ENCODE peak calls at places on chromosomes 12 and 14, in eight cellular contexts. Y, A, W, N, U, O, V and R are unnamed samples.

GRCh38 chr12:67650127-67650495 is 1.6 kb downstream of the DYRK2 start:
- DNase-seq in Y (peak; percentile 39), A (no peak), W (no peak), N (no peak), U (no peak), O (peak; percentile 18), V (no peak), R (peak; percentile 35)

GRCh38 chr12:121003650-121004049 is 12.6 kb downstream of the C12orf43 start:
- DNase-seq in Y (peak; percentile 62), A (no peak), W (no peak), N (no peak), U (no peak), O (no peak), V (no peak), R (no peak)

GRCh38 chr12:79567164-79567563 is 123.6 kb downstream of the PAWR start:
- DNase-seq in Y (no peak), A (no peak), W (no peak), N (no peak), U (no peak), O (no peak), V (no peak), R (no peak)

GRCh38 chr14:75429562-75429961 is 1.7 kb downstream of the JDP2 start:
- DNase-seq in Y (no peak), A (no peak), W (no peak), N (no peak), U (no peak), O (no peak), V (no peak), R (no peak)

GRCh38 chr12:103548622-103549601 is 38.2 kb upstream of the STAB2 start:
- DNase-seq in Y (peak; percentile 66), A (peak; percentile 62), W (peak; percentile 72), N (peak; percentile 72), U (peak; percentile 67), O (peak; percentile 75), V (no peak), R (peak; percentile 67)

GRCh38 chr12:76569685-76570604 is 10.4 kb upstream of the OSBPL8 start:
- DNase-seq in Y (no peak), A (no peak), W (no peak), N (no peak), U (no peak), O (no peak), V (no peak), R (no peak)

GRCh38 chr12:110514363-110514762 is 12.2 kb downstream of the RAD9B start:
- DNase-seq in Y (no peak), A (no peak), W (no peak), N (no peak), U (no peak), O (no peak), V (no peak), R (no peak)

GRCh38 chr12:31519525-31519924 is 71.4 kb downstream of the DENND5B start:
- DNase-seq in Y (no peak), A (no peak), W (no peak), N (no peak), U (no peak), O (peak; percentile 27), V (no peak), R (no peak)

GRCh38 chr14:68392393-68393085 is 400.3 kb downstream of the ZFP36L1 start:
- DNase-seq in Y (peak; percentile 45), A (no peak), W (no peak), N (peak; percentile 21), U (peak; percentile 79), O (peak; percentile 60), V (peak; percentile 74), R (peak; percentile 65)

GRCh38 chr14:26281280-26281998 is 316.4 kb downstream of the NOVA1 start:
- DNase-seq in Y (no peak), A (no peak), W (peak; percentile 87), N (no peak), U (no peak), O (peak; percentile 77), V (no peak), R (peak; percentile 30)

GRCh38 chr12:30905483-30906009 is 21.0 kb upstream of the TSPAN11 start:
- DNase-seq in Y (no peak), A (no peak), W (no peak), N (no peak), U (no peak), O (no peak), V (no peak), R (no peak)

GRCh38 chr14:68103841-68104240 is 284.3 kb downstream of the RAD51B start:
- DNase-seq in Y (no peak), A (no peak), W (no peak), N (no peak), U (no peak), O (no peak), V (no peak), R (no peak)

GRCh38 chr12:30391766-30392366 is 303.8 kb downstream of the IPO8 start:
- DNase-seq in Y (no peak), A (no peak), W (no peak), N (no peak), U (no peak), O (no peak), V (no peak), R (no peak)

GRCh38 chr12:105978686-105979085 is 160.1 kb downstream of the NUAK1 start:
- DNase-seq in Y (no peak), A (no peak), W (no peak), N (no peak), U (no peak), O (peak; percentile 68), V (no peak), R (no peak)

GRCh38 chr14:94601961-94602391 is 10.2 kb upstream of the SERPINA3 start:
- DNase-seq in Y (peak; percentile 58), A (no peak), W (peak; percentile 89), N (no peak), U (peak; percentile 91), O (peak; percentile 96), V (no peak), R (peak; percentile 89)

GRCh38 chr14:65704850-65705249 is 292.3 kb downstream of the FUT8 start:
- DNase-seq in Y (no peak), A (no peak), W (no peak), N (no peak), U (no peak), O (no peak), V (no peak), R (no peak)

GRCh38 chr14:33512201-33512600 is 438.7 kb downstream of the EGLN3 start:
- DNase-seq in Y (no peak), A (no peak), W (no peak), N (no peak), U (no peak), O (peak; percentile 61), V (no peak), R (no peak)

GRCh38 chr12:57528831-57529555 is 6.4 kb downstream of the MBD6 start:
- DNase-seq in Y (no peak), A (no peak), W (no peak), N (no peak), U (no peak), O (no peak), V (no peak), R (no peak)

GRCh38 chr12:125856899-125857298 is 791.7 kb downstream of the AACS start:
- DNase-seq in Y (no peak), A (no peak), W (no peak), N (no peak), U (no peak), O (no peak), V (no peak), R (no peak)

GRCh38 chr14:57854571-57854970 is 11.3 kb downstream of the SLC35F4 start:
- DNase-seq in Y (no peak), A (no peak), W (no peak), N (no peak), U (no peak), O (no peak), V (no peak), R (no peak)

GRCh38 chr14:75877292-75877691 is 104.5 kb downstream of the TGFB3 start:
- DNase-seq in Y (no peak), A (no peak), W (peak; percentile 97), N (no peak), U (no peak), O (peak; percentile 98), V (no peak), R (no peak)

DNA sequence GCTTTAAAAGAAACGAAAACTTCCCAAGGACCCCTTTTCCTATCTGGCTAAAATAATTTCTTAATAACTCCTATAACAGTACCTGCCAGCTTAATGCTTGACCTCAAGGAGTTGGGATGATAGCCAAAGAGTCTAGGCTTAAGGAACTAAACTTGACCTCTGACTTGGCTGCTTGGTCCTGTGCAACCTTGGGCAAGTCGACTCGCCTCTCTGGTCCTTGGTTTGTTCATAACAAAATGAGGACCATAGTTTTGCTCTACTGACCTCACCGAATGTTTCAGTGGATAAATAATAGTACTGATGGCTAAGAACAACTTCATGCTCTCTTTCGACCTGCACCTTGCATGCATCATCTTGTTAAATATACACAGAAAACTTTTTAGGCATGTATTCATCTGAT is 38.2 kb upstream of the WSCD2 start:
- DNase-seq in Y (no peak), A (no peak), W (no peak), N (no peak), U (no peak), O (no peak), V (no peak), R (no peak)
- H3K4me1 ChIP-seq in Y (no peaks in the 10 kb centered on the region), A (no peaks in the 10 kb centered on the region), W (no peaks in the 10 kb centered on the region), N (no peaks in the 10 kb centered on the region), U (no peaks in the 10 kb centered on the region), O (no peaks in the 10 kb centered on the region), V (no peaks in the 10 kb centered on the region), R (no peaks in the 10 kb centered on the region)

DNA sequence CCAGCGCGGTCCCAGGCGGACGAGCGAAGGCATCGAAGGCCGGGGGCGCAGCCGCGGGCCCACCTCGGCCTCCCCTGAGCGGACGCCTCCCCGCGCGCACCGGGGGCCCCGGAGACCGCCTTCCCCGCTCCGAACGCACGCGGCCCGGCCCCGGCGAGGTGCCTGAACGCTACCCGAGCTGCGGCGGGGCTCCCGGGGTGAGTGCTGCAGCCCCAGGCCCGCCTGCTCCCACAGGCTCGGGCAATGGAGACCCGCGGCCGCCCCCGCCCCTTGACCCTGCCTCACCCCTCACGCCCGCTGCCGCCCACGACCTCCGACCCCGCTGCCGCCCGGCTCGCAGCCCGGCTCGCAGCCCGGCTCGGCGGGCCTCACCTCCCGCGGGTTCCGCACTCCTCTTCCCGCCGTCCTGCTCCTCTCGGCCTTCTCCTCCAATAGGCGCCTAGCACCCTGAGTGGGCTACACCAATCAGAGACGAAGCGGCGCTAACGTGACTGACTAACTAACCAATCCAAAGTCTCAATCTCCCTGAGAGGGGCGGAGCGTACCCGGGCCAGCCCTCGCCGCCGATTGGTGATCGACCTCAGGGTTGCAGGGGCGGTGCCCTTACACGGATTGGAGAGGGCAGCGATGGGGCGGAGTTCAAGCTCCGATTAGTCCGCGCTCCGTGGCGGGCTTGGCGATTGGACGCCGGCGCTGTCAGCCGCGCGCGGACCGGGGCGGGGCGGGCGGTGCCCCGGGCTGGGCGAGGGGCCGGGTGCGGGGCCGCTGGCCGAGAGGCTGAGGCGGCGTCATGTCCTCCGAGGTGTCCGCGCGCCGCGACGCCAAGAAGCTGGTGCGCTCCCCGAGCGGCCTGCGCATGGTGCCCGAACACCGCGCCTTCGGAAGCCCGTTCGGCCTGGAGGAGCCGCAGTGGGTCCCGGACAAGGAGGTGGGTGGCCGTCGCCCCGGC is at the start of the genes XRCC3 and ZFYVE21:
- DNase-seq in Y (peak; percentile 100), A (peak; percentile 95), W (peak; percentile 99), N (peak; percentile 100), U (peak; percentile 100), O (peak; percentile 99), V (peak; percentile 100), R (peak; percentile 100)
- H3K4me1 ChIP-seq in Y (peaks cover 11% of the 10 kb centered on the region), A (peaks cover 12% of the 10 kb centered on the region), W (peaks cover 10% of the 10 kb centered on the region), N (peaks cover 27% of the 10 kb centered on the region), U (no peaks in the 10 kb centered on the region), O (peaks cover 11% of the 10 kb centered on the region), V (peaks cover 40% of the 10 kb centered on the region), R (peaks cover 25% of the 10 kb centered on the region)

GRCh38 chr12:47903927-47904646 is 707 bp downstream of the VDR start:
- DNase-seq in Y (peak; percentile 82), A (no peak), W (peak; percentile 82), N (no peak), U (peak; percentile 76), O (peak; percentile 77), V (peak; percentile 78), R (no peak)
- H3K4me1 ChIP-seq in Y (peaks cover 10% of the 10 kb centered on the region), A (peaks cover 10% of the 10 kb centered on the region), W (peaks cover 16% of the 10 kb centered on the region), N (no peaks in the 10 kb centered on the region), U (no peaks in the 10 kb centered on the region), O (peaks cover 19% of the 10 kb centered on the region), V (peaks cover 45% of the 10 kb centered on the region), R (peaks cover 11% of the 10 kb centered on the region)

GRCh38 chr12:69514845-69515244 is 44.7 kb downstream of the FRS2 start:
- DNase-seq in Y (no peak), A (no peak), W (no peak), N (no peak), U (no peak), O (no peak), V (no peak), R (no peak)
- H3K4me1 ChIP-seq in Y (no peaks in the 10 kb centered on the region), A (peaks cover 23% of the 10 kb centered on the region), W (peaks cover 14% of the 10 kb centered on the region), N (peaks cover 17% of the 10 kb centered on the region), U (no peaks in the 10 kb centered on the region), O (peaks cover 7% of the 10 kb centered on the region), V (peaks cover 25% of the 10 kb centered on the region), R (peaks cover 9% of the 10 kb centered on the region)